ENCODE peak calls at places on chromosomes 11 and 22, in six cellular contexts. T is neural progenitor cell, V is IMR-90, A is endothelial cell of umbilical vein, K is H1, H is NT2/D1. L is an unnamed sample. For H3K4me1, the result is how much of the 10 kb centered on the place peaks cover.

GRCh38 chr11:106813803-106814202 is 204.5 kb downstream of the GUCY1A2 start:
- DNase-seq in H (no peak), K (no peak), V (no peak), A (no peak), T (no peak), L (no peak)

GRCh38 chr11:45400594-45400993 is 114.5 kb upstream of the SYT13 start:
- DNase-seq in H (no peak), V (peak), T (no peak), A (peak), K (no peak), L (no peak)

GRCh38 chr11:81497202-81497804 is 1236.4 kb downstream of the FAM181B start:
- DNase-seq in T (peak), V (peak), H (peak), A (peak), K (no peak), L (peak)

GRCh38 chr11:75743711-75744563 is 24.6 kb upstream of the DGAT2 start:
- DNase-seq in A (no peak), K (no peak), V (no peak), H (no peak), T (no peak), L (no peak)

GRCh38 chr11:95242990-95243590 is 12.1 kb upstream of the SESN3 start:
- DNase-seq in K (no peak), H (no peak), T (no peak), A (no peak), V (no peak), L (no peak)

GRCh38 chr11:25587496-25587895 is 744.4 kb upstream of the ANO3 start:
- DNase-seq in A (no peak), H (no peak), K (no peak), V (no peak), T (no peak), L (no peak)

GRCh38 chr11:80929406-80929805 is 1488.6 kb upstream of the TENM4 start:
- DNase-seq in T (no peak), A (no peak), K (no peak), H (no peak), V (no peak), L (no peak)

GRCh38 chr11:86869966-86870570 is 69.7 kb downstream of the PRSS23 start:
- DNase-seq in T (peak), K (peak), A (peak), V (peak), H (peak), L (peak)

GRCh38 chr11:126378763-126379162 is 23.3 kb downstream of the ST3GAL4 start:
- DNase-seq in K (no peak), H (no peak), A (peak), V (peak), T (no peak), L (no peak)

GRCh38 chr11:30000986-30001385 is 15.8 kb downstream of the KCNA4 start:
- DNase-seq in K (no peak), T (no peak), A (no peak), H (no peak), V (no peak), L (no peak)

GRCh38 chr11:42239102-42239501 is 779.6 kb upstream of the LRRC4C start:
- DNase-seq in V (no peak), A (no peak), K (no peak), T (no peak), H (no peak), L (no peak)

GRCh38 chr22:19178065-19178658 is 374 bp downstream of the SLC25A1 start:
- DNase-seq in V (peak), T (peak), K (peak), H (no peak), A (peak), L (peak)

GRCh38 chr22:45583504-45583903 is 80.8 kb downstream of the FBLN1 start:
- DNase-seq in A (no peak), T (no peak), K (no peak), V (no peak), H (no peak), L (no peak)

GRCh38 chr22:48587236-48587865 is 1240.3 kb downstream of the BRD1 start:
- DNase-seq in T (no peak), K (no peak), A (no peak), H (no peak), V (no peak), L (no peak)

GRCh38 chr22:37259540-37260029 is 15.5 kb upstream of the RAC2 start:
- DNase-seq in K (peak), T (peak), V (peak), A (peak), H (no peak), L (no peak)

GRCh38 chr11:79414644-79415317 is 26.0 kb downstream of the TENM4 start:
- DNase-seq in K (no peak), A (no peak), V (peak), H (no peak), T (no peak), L (no peak)

GRCh38 chr11:7630002-7630401 is 43.3 kb downstream of the CYB5R2 start:
- DNase-seq in H (no peak), A (peak), K (no peak), V (no peak), T (no peak), L (no peak)

GRCh38 chr22:48947636-48948035 is 880.0 kb downstream of the BRD1 start:
- DNase-seq in K (no peak), V (no peak), A (no peak), T (no peak), H (no peak), L (no peak)

GRCh38 chr11:114197799-114198500 is 98.2 kb upstream of the NNMT start:
- DNase-seq in K (no peak), H (no peak), A (peak), T (no peak), V (peak), L (no peak)

GRCh38 chr11:86101941-86102407 is 33.1 kb upstream of the PICALM start:
- DNase-seq in V (peak), A (no peak), K (no peak), H (no peak), T (no peak), L (no peak)

GRCh38 chr11:117376517-117376916 is 48.9 kb downstream of the CEP164 start:
- DNase-seq in V (no peak), H (no peak), T (no peak), K (no peak), A (no peak), L (no peak)

GRCh38 chr11:27012254-27012921 is 18.5 kb downstream of the FIBIN start:
- DNase-seq in K (no peak), H (no peak), V (peak), T (peak), A (peak), L (no peak)

GRCh38 chr11:103622296-103622695 is 414.1 kb upstream of the DDI1 start:
- DNase-seq in A (no peak), K (no peak), H (no peak), V (no peak), T (no peak), L (no peak)
- H3K4me1 ChIP-seq in A (under half), K (under half), H (under half), V (under half), T (under half), L (under half)

DNA sequence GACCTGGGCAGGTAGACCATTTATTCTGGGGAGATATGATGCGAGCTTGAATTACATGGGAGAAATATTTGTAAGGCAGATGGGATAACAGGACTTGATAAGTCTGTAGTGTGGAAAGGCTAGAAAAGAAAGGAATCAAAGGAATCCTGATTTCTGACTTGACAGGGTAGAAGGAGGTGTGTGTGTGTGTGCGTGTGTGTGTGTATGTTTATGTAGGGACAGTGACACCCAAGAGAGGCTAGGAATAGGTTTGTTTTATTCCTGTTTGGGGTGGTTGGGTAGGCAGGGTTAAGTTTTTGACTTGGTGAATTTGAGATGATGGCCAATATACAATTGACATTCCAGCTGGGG is 390 bp upstream of the HTATIP2 start:
- DNase-seq in K (no peak), V (no peak), H (no peak), T (no peak), A (no peak), L (no peak)
- H3K9ac ChIP-seq in K (no peak), V (no peak), H (peak), T (no peak), A (no peak), L (peak)

DNA sequence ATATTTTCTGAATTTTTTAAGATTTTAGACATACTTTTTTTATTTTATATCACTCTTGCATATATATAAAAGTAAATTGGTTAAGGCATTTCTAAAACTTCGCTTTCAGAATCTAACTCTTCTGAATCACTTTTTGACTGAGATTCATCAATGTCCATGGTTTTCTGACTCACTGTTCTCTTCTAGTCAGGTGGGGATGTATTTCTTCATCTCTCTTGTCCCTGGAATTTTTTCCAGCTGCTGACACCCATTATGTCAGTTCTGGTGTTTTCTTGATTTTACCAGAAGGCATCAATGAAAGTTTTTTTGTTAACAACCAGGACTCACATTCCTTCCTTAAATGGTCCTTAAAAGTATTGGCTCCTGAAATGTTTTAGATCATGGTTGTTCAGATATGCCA is 12.8 kb downstream of the MICAL2 start:
- DNase-seq in A (no peak), T (no peak), K (no peak), V (peak), H (no peak), L (no peak)
- H3K4me3 ChIP-seq in A (no peak), T (no peak), K (no peak), V (no peak), H (no peak), L (no peak)

DNA sequence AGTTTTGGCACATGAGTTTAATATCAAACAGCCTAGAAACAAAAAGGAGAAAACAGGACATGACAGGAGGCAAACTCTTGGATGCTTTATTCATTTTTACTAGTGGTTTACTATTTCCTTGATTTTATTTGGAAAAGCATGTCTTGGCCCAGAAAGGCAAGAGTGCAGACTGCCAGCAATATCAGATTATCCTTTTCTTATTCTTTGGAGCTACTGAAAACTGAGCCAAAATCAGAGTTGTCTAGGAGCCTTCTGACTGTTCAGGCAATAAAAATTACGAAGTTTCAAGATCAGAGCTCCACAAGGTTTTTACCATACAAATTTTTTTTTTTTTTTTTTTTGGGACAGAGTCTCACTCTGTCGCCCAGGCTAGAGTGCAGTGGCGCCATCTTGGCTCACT is 16.0 kb downstream of the CELF1 start:
- DNase-seq in A (no peak), T (no peak), V (no peak), K (no peak), H (no peak), L (no peak)
- H3K4me1 ChIP-seq in A (under half), T (under half), V (under half), K (under half), H (under half), L (under half)

GRCh38 chr11:122656073-122656630 is 630 bp downstream of the UBASH3B start:
- DNase-seq in K (peak), V (peak), H (no peak), A (peak), T (peak), L (peak)
- H3K9ac ChIP-seq in K (peak), V (peak), H (peak), A (peak), T (no peak), L (peak)

GRCh38 chr11:69320756-69321741 is 27.1 kb downstream of the MYEOV start:
- DNase-seq in V (peak), A (peak), T (no peak), K (no peak), H (no peak), L (no peak)

GRCh38 chr11:69320326-69320725 is 26.4 kb downstream of the MYEOV start:
- DNase-seq in T (no peak), H (no peak), K (no peak), V (no peak), A (no peak), L (no peak)

GRCh38 chr11:69325446-69325845 is 31.5 kb downstream of the MYEOV start:
- DNase-seq in K (no peak), A (no peak), T (no peak), V (no peak), H (no peak), L (no peak)

GRCh38 chr11:69319255-69320106 is 25.5 kb downstream of the MYEOV start:
- DNase-seq in V (no peak), A (no peak), K (no peak), T (no peak), H (no peak), L (no peak)

GRCh38 chr11:69321877-69322350 is 28.0 kb downstream of the MYEOV start:
- DNase-seq in V (peak), H (no peak), K (no peak), A (peak), T (no peak), L (no peak)
- H3K4me3 ChIP-seq in V (no peak), H (no peak), K (no peak), A (no peak), T (no peak), L (no peak)

DNA sequence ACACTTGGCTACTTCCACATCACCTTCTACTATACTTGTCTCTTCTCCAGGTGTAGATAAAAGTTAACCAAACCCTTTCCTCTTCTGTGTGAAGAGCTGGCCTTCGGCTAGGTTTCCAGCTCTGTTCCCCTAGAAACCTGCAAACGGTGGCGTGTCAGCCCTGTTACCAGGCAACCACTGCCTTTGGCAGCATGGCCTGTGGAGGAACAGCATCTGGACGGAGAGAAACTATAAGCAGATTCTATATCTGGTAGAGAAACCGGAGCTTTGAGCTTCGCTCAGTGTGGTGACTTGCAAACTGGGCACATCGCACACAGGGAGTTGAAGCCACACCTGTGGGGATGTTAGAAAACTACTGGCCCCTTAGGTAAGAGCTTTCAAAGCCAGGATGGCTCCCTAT is 35.9 kb downstream of the ARAP1 start:
- DNase-seq in A (no peak), K (no peak), H (no peak), T (no peak), V (peak), L (no peak)
- H3K4me1 ChIP-seq in A (under half), K (under half), H (under half), T (under half), V (under half), L (under half)

DNA sequence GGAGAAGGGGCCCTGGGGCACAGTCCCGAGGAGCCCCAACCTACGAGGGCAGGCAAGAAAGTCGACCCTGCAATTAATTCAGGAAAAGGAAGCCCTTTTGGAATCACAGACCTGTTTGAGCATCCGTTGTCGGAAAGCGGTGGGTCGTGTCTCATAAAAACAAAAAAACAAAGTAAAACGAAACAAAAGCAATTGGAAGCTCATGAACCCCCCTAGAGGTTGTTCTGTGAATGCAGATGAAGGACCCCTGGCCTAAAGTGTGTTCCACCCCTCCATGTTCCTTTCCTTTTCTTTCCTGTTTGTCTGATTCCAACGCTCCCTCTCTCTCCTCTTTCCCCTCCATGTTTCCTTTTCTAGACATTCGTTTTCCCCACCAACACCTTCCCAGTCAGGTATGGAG is 203.7 kb downstream of the GRIK4 start:
- DNase-seq in H (no peak), T (peak), K (no peak), A (peak), V (no peak), L (peak)
- H3K9ac ChIP-seq in H (no peak), T (no peak), K (no peak), A (no peak), V (no peak), L (peak)

GRCh38 chr11:105738972-105739574 is 129.2 kb downstream of the GRIA4 start:
- DNase-seq in H (no peak), T (peak), K (no peak), A (no peak), V (no peak), L (no peak)
- H3K4me3 ChIP-seq in H (no peak), T (no peak), K (no peak), A (no peak), V (no peak), L (no peak)